ENCODE peak calls at places on chromosomes 4 and X, in six cellular contexts. Z is adipocyte; M is T-helper 2 cell; W is hippocampal formation; X is astrocyte of the hippocampus; O is naive thymus-derived CD8-positive, alpha-beta T cell. D is an unnamed sample.

GRCh38 chr4:83603130-83603529 is 67.2 kb downstream of the GPAT3 start:
- DNase-seq in Z (peak), M (no peak), W (no peak), X (peak), O (no peak), D (no peak)

GRCh38 chrX:38985375-38985774 is 184.1 kb downstream of the MID1IP1 start:
- DNase-seq in Z (peak), M (no peak), W (no peak), X (no peak), O (peak), D (no peak)

GRCh38 chrX:66632473-66632872 is 6.4 kb downstream of the EDA2R start:
- DNase-seq in Z (peak), M (no peak), W (no peak), X (no peak), O (no peak), D (no peak)

GRCh38 chrX:2320089-2320488 is 180.7 kb downstream of the DHRSX start:
- DNase-seq in Z (no peak), M (no peak), W (no peak), X (no peak), O (no peak), D (no peak)

GRCh38 chrX:16970977-16971376 is 24.5 kb downstream of the REPS2 start:
- DNase-seq in Z (no peak), M (no peak), W (no peak), X (peak), O (no peak), D (no peak)

GRCh38 chrX:118975831-118976598 is 1.6 kb downstream of the LONRF3 start:
- DNase-seq in Z (peak), M (peak), W (no peak), X (peak), O (peak), D (peak)

GRCh38 chr4:148315049-148315448 is 127.2 kb downstream of the NR3C2 start:
- DNase-seq in Z (no peak), M (no peak), W (no peak), X (peak), O (no peak), D (no peak)

GRCh38 chrX:38048886-38049285 is 42.5 kb downstream of the SYTL5 start:
- DNase-seq in Z (peak), M (no peak), W (no peak), X (no peak), O (no peak), D (no peak)

GRCh38 chrX:153669174-153669890 is 4.3 kb downstream of the PNCK start:
- DNase-seq in Z (peak), M (peak), W (no peak), X (peak), O (peak), D (no peak)

D was measured in effector memory CD4-positive, alpha-beta T cell.